ENCODE peak calls at places on chromosomes 3 and 15, in four cellular contexts. One of them, this sample, is unnamed. For H3K27me3 and H3K4me1, the result is how much of the 10 kb centered on the place peaks cover.

GRCh38 chr3:66642484-66642883 is 141.7 kb upstream of the LRIG1 start:
- DNase-seq in esophagus squamous epithelium: no peak
- DNase-seq in sigmoid colon: no peak
- DNase-seq in naive thymus-derived CD4-positive, alpha-beta T cell: no peak
- DNase-seq in this sample: no peak

GRCh38 chr3:113166719-113167492 is 44.5 kb upstream of the BOC start:
- DNase-seq in esophagus squamous epithelium: no peak
- DNase-seq in sigmoid colon: peak
- DNase-seq in naive thymus-derived CD4-positive, alpha-beta T cell: no peak
- DNase-seq in this sample: no peak

GRCh38 chr15:73727330-73728018 is 25.7 kb downstream of the INSYN1 start:
- DNase-seq in esophagus squamous epithelium: no peak
- DNase-seq in sigmoid colon: no peak
- DNase-seq in naive thymus-derived CD4-positive, alpha-beta T cell: no peak
- DNase-seq in this sample: no peak

GRCh38 chr15:52224211-52224610 is 33.0 kb upstream of the GNB5 start:
- DNase-seq in esophagus squamous epithelium: no peak
- DNase-seq in sigmoid colon: no peak
- DNase-seq in naive thymus-derived CD4-positive, alpha-beta T cell: no peak
- DNase-seq in this sample: no peak

GRCh38 chr15:63836579-63836978 is 2.8 kb upstream of the HERC1 start:
- DNase-seq in esophagus squamous epithelium: no peak
- DNase-seq in sigmoid colon: no peak
- DNase-seq in naive thymus-derived CD4-positive, alpha-beta T cell: no peak
- DNase-seq in this sample: no peak

GRCh38 chr15:33083232-33084006 is 111.1 kb downstream of the FMN1 start:
- DNase-seq in esophagus squamous epithelium: no peak
- DNase-seq in sigmoid colon: no peak
- DNase-seq in naive thymus-derived CD4-positive, alpha-beta T cell: no peak
- DNase-seq in this sample: no peak

GRCh38 chr3:71184252-71184651 is 399.3 kb downstream of the FOXP1 start:
- DNase-seq in esophagus squamous epithelium: no peak
- DNase-seq in sigmoid colon: no peak
- DNase-seq in naive thymus-derived CD4-positive, alpha-beta T cell: no peak
- DNase-seq in this sample: no peak

GRCh38 chr3:130470132-130470531 is 46.8 kb upstream of the COL6A6 start:
- DNase-seq in esophagus squamous epithelium: no peak
- DNase-seq in sigmoid colon: no peak
- DNase-seq in naive thymus-derived CD4-positive, alpha-beta T cell: no peak
- DNase-seq in this sample: no peak

GRCh38 chr3:32495085-32495484 is 7.6 kb downstream of the CMTM6 start:
- DNase-seq in esophagus squamous epithelium: no peak
- DNase-seq in sigmoid colon: no peak
- DNase-seq in naive thymus-derived CD4-positive, alpha-beta T cell: no peak
- DNase-seq in this sample: no peak

GRCh38 chr15:58260911-58261267 is 122.7 kb downstream of the AQP9 start:
- DNase-seq in esophagus squamous epithelium: no peak
- DNase-seq in sigmoid colon: no peak
- DNase-seq in naive thymus-derived CD4-positive, alpha-beta T cell: no peak
- DNase-seq in this sample: no peak

GRCh38 chr15:65326844-65327243 is 22.4 kb downstream of the RNU5B-1 start:
- DNase-seq in esophagus squamous epithelium: no peak
- DNase-seq in sigmoid colon: no peak
- DNase-seq in naive thymus-derived CD4-positive, alpha-beta T cell: no peak
- DNase-seq in this sample: no peak

GRCh38 chr15:93955197-93955596 is 276.2 kb upstream of the MCTP2 start:
- DNase-seq in esophagus squamous epithelium: no peak
- DNase-seq in sigmoid colon: no peak
- DNase-seq in naive thymus-derived CD4-positive, alpha-beta T cell: no peak
- DNase-seq in this sample: no peak

GRCh38 chr3:151316267-151316991 is at the start of gene GPR87:
- DNase-seq in esophagus squamous epithelium: no peak
- DNase-seq in sigmoid colon: no peak
- DNase-seq in naive thymus-derived CD4-positive, alpha-beta T cell: no peak
- DNase-seq in this sample: no peak

DNA sequence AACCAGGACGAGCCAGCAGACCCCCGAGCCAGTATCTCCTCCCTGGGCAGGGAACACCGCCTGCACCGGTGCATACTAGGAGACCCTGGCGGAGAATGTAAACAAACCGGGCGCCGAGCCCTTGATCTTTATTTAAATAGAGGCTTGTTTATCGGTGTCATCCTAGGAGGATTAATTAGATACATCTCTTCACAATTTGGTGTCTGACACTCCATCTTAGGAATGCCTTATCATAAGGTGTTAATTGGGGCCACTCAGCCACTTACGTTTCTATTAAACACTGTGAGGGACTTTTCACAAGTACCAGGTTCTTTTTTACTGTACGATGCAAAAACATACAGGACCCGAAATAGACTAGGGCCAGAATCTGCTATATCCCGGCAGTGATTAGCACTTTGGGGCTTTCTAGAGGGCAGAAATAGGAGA is 8.0 kb downstream of the EOMES start:
- DNase-seq in esophagus squamous epithelium: no peak
- DNase-seq in sigmoid colon: no peak
- DNase-seq in naive thymus-derived CD4-positive, alpha-beta T cell: no peak
- DNase-seq in this sample: no peak
- H3K27me3 ChIP-seq in esophagus squamous epithelium: under half
- H3K27me3 ChIP-seq in sigmoid colon: half or more
- H3K27me3 ChIP-seq in naive thymus-derived CD4-positive, alpha-beta T cell: under half
- H3K27me3 ChIP-seq in this sample: under half

GRCh38 chr3:128098234-128098633 is 25.4 kb downstream of the RUVBL1 start:
- DNase-seq in esophagus squamous epithelium: no peak
- DNase-seq in sigmoid colon: no peak
- DNase-seq in naive thymus-derived CD4-positive, alpha-beta T cell: no peak
- DNase-seq in this sample: no peak
- H3K4me1 ChIP-seq in esophagus squamous epithelium: under half
- H3K4me1 ChIP-seq in sigmoid colon: under half
- H3K4me1 ChIP-seq in naive thymus-derived CD4-positive, alpha-beta T cell: under half
- H3K4me1 ChIP-seq in this sample: under half

GRCh38 chr3:157436583-157437300 is at the start of gene PTX3:
- DNase-seq in esophagus squamous epithelium: peak
- DNase-seq in sigmoid colon: peak
- DNase-seq in naive thymus-derived CD4-positive, alpha-beta T cell: no peak
- DNase-seq in this sample: peak
- H3K4me3 ChIP-seq in esophagus squamous epithelium: peak
- H3K4me3 ChIP-seq in sigmoid colon: peak
- H3K4me3 ChIP-seq in naive thymus-derived CD4-positive, alpha-beta T cell: no peak
- H3K4me3 ChIP-seq in this sample: no peak

DNA sequence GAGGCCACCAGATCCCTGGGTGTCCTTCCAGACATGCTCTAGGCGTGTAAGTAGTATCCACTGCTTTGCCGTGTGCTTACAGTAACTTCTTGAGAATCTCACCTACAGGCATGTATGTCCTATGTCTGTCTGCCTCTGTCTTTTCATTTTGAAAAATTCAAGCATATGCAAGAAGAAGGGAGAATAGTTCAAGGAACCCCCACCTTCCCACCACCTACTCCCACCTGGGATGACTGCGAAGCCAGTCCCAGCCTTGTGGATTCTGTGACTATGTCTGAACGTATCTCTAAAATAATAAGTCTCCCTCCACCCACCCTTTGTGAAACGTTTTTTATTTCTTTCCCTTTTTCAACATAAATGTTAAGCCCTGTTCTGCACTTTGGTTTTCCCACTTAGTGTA is 15.0 kb downstream of the CHST13 start:
- DNase-seq in esophagus squamous epithelium: no peak
- DNase-seq in sigmoid colon: no peak
- DNase-seq in naive thymus-derived CD4-positive, alpha-beta T cell: no peak
- DNase-seq in this sample: no peak
- H3K27me3 ChIP-seq in esophagus squamous epithelium: under half
- H3K27me3 ChIP-seq in sigmoid colon: half or more
- H3K27me3 ChIP-seq in naive thymus-derived CD4-positive, alpha-beta T cell: under half
- H3K27me3 ChIP-seq in this sample: under half

GRCh38 chr15:68279779-68280745 is 2.5 kb downstream of the FEM1B start:
- DNase-seq in esophagus squamous epithelium: no peak
- DNase-seq in sigmoid colon: no peak
- DNase-seq in naive thymus-derived CD4-positive, alpha-beta T cell: no peak
- DNase-seq in this sample: no peak
- H3K4me1 ChIP-seq in esophagus squamous epithelium: under half
- H3K4me1 ChIP-seq in sigmoid colon: under half
- H3K4me1 ChIP-seq in naive thymus-derived CD4-positive, alpha-beta T cell: under half
- H3K4me1 ChIP-seq in this sample: half or more

DNA sequence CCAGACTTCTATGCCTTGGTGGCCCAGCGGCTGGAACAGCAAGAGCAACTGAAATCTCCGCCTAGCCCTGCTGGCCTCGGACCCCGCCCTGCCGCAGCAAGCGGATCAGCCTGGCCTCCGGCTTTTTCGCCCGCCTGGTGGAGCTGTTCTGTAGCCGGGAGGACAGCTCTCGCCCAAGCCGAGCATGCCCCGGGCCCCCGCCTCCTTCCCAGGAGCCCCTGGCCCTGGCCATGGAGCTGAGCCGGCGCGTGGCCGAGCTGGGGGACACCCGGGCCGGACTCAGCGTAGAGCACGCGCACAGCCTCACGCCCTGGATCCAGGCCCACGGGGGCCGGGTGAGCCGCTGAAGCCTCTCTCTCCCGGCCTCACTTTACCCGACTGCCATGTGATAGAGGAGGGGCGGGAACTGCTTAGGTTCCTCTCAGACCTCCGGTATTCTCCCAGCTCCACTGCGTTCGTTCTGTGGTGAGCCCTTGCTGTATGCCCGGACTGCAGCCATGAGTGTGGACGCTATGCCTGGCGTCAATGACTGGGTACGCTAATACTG is 24.1 kb upstream of the MRPL3 start:
- DNase-seq in esophagus squamous epithelium: no peak
- DNase-seq in sigmoid colon: no peak
- DNase-seq in naive thymus-derived CD4-positive, alpha-beta T cell: no peak
- DNase-seq in this sample: peak
- H3K4me3 ChIP-seq in esophagus squamous epithelium: peak
- H3K4me3 ChIP-seq in sigmoid colon: peak
- H3K4me3 ChIP-seq in naive thymus-derived CD4-positive, alpha-beta T cell: no peak
- H3K4me3 ChIP-seq in this sample: no peak

GRCh38 chr15:89428246-89428645 is 68.1 kb downstream of the RHCG start:
- DNase-seq in esophagus squamous epithelium: no peak
- DNase-seq in sigmoid colon: no peak
- DNase-seq in naive thymus-derived CD4-positive, alpha-beta T cell: no peak
- DNase-seq in this sample: no peak
- H3K27me3 ChIP-seq in esophagus squamous epithelium: under half
- H3K27me3 ChIP-seq in sigmoid colon: under half
- H3K27me3 ChIP-seq in naive thymus-derived CD4-positive, alpha-beta T cell: under half
- H3K27me3 ChIP-seq in this sample: under half

This sample was measured in CD4-positive, CD25-positive, alpha-beta regulatory T cell.